ENCODE peak calls at places on chromosomes 4 and X, in four cellular contexts. D, N, T and E are unnamed samples.

GRCh38 chrX:130343411-130343810 is 3.7 kb downstream of the SLC25A14 start:
- DNase-seq in N (no peak), T (no peak), D (no peak), E (peak; percentile 23)

GRCh38 chrX:118802857-118803256 is 20.8 kb upstream of the ZCCHC12 start:
- DNase-seq in T (no peak), D (no peak), N (no peak), E (peak; percentile 18)

GRCh38 chrX:15224747-15225146 is 45.1 kb downstream of the ASB9 start:
- DNase-seq in T (no peak), D (no peak), N (no peak), E (no peak)

GRCh38 chrX:15834827-15835595 is 19.6 kb downstream of the AP1S2 start:
- DNase-seq in N (no peak), T (no peak), D (no peak), E (peak; percentile 26)

GRCh38 chr4:42673084-42673429 is 16.2 kb upstream of the ATP8A1 start:
- DNase-seq in D (peak; percentile 11), N (no peak), T (no peak), E (peak; percentile 51)

GRCh38 chr4:40196724-40197281 is at the start of gene RHOH:
- DNase-seq in N (peak; percentile 13), D (peak; percentile 81), T (peak; percentile 4), E (no peak)

GRCh38 chr4:1693131-1693896 is 9.2 kb upstream of the FAM53A start:
- DNase-seq in D (peak; percentile 55), N (peak; percentile 71), T (peak; percentile 81), E (peak; percentile 85)

GRCh38 chr4:40908702-40909362 is 159.1 kb downstream of the NSUN7 start:
- DNase-seq in T (peak; percentile 90), D (peak; percentile 66), N (peak; percentile 83), E (peak; percentile 77)

GRCh38 chr4:67929447-67929846 is 33.8 kb downstream of the TMPRSS11A start:
- DNase-seq in T (no peak), D (no peak), N (no peak), E (peak; percentile 60)

GRCh38 chrX:138708268-138708667 is 3.2 kb downstream of the FGF13 start:
- DNase-seq in D (no peak), N (no peak), T (no peak), E (no peak)

GRCh38 chr4:25347971-25348370 is 29.1 kb upstream of the ANAPC4 start:
- DNase-seq in D (no peak), T (no peak), N (no peak), E (no peak)

GRCh38 chr4:28973591-28974350 is 1746.4 kb upstream of the PCDH7 start:
- DNase-seq in N (no peak), T (no peak), D (no peak), E (peak; percentile 84)

GRCh38 chr4:174996079-174996478 is 77.9 kb downstream of the ADAM29 start:
- DNase-seq in D (no peak), N (no peak), T (no peak), E (no peak)

GRCh38 chrX:48493890-48494364 is 14.9 kb upstream of the PORCN start:
- DNase-seq in T (peak; percentile 66), N (peak; percentile 47), D (no peak), E (peak; percentile 41)

GRCh38 chr4:15811703-15812325 is 33.7 kb downstream of the CD38 start:
- DNase-seq in N (no peak), D (no peak), T (no peak), E (no peak)

GRCh38 chr4:14529653-14530052 is 472.6 kb upstream of the CPEB2 start:
- DNase-seq in D (no peak), N (no peak), T (peak; percentile 58), E (peak; percentile 49)

GRCh38 chrX:66675541-66675940 is 36.7 kb upstream of the EDA2R start:
- DNase-seq in N (no peak), T (no peak), D (no peak), E (no peak)

GRCh38 chrX:66728818-66729271 is 90.0 kb upstream of the EDA2R start:
- DNase-seq in T (peak; percentile 60), D (peak; percentile 25), N (peak; percentile 54), E (no peak)

GRCh38 chrX:152632445-152633097 is 5.1 kb upstream of the GABRQ start:
- DNase-seq in D (no peak), N (peak; percentile 65), T (peak; percentile 74), E (peak; percentile 16)

GRCh38 chr4:183633476-183634058 is 25.4 kb downstream of the RWDD4 start:
- DNase-seq in T (no peak), D (no peak), N (no peak), E (no peak)

GRCh38 chr4:146054676-146055075 is 116.1 kb upstream of the ZNF827 start:
- DNase-seq in D (no peak), N (no peak), T (no peak), E (no peak)

GRCh38 chr4:139556071-139556734 is at the start of gene SETD7:
- DNase-seq in T (peak; percentile 83), D (peak; percentile 57), N (peak; percentile 53), E (peak; percentile 78)

GRCh38 chr4:185916683-185917082 is 104.7 kb upstream of the SORBS2 start:
- DNase-seq in N (no peak), D (no peak), T (no peak), E (no peak)

GRCh38 chr4:3765271-3766206 is 646 bp upstream of the ADRA2C start:
- DNase-seq in T (peak; percentile 71), N (peak; percentile 65), D (no peak), E (peak; percentile 31)

GRCh38 chrX:55759478-55759877 is 41.9 kb downstream of the RRAGB start:
- DNase-seq in D (no peak), N (no peak), T (no peak), E (no peak)

GRCh38 chr4:17027495-17027894 is 129.1 kb upstream of the LDB2 start:
- DNase-seq in N (no peak), T (no peak), D (no peak), E (peak; percentile 74)